ENCODE peak calls at places on chromosomes 12 and 14, in five cellular contexts. J is H1; E is HCT116; K is heart right ventricle; W is CD8-positive, alpha-beta T cell. S is an unnamed sample.

GRCh38 chr14:90456551-90456950 is 59.7 kb downstream of the CALM1 start:
- DNase-seq in E (no peak), J (no peak), K (no peak), W (no peak), S (no peak)

GRCh38 chr12:13661005-13661887 is 320.2 kb downstream of the GRIN2B start:
- DNase-seq in E (peak), W (no peak), J (peak), K (peak), S (peak)

GRCh38 chr14:101654051-101654450 is 92.8 kb downstream of the DIO3 start:
- DNase-seq in E (no peak), J (no peak), W (no peak), K (no peak), S (no peak)

GRCh38 chr12:112514926-112515642 is 96.3 kb downstream of the PTPN11 start:
- DNase-seq in W (no peak), J (no peak), E (no peak), K (no peak), S (no peak)

GRCh38 chr14:98666545-98666944 is 605.5 kb downstream of the BCL11B start:
- DNase-seq in K (no peak), J (no peak), E (no peak), W (no peak), S (no peak)

GRCh38 chr14:68103841-68104240 is 284.3 kb downstream of the RAD51B start:
- DNase-seq in K (no peak), W (no peak), J (no peak), E (no peak), S (no peak)

GRCh38 chr14:91318911-91319310 is 74.4 kb upstream of the GPR68 start:
- DNase-seq in K (no peak), W (no peak), E (no peak), J (no peak), S (no peak)

GRCh38 chr12:54961190-54961589 is 23.4 kb downstream of the TESPA1 start:
- DNase-seq in J (no peak), E (no peak), W (no peak), K (no peak), S (no peak)

GRCh38 chr14:92702441-92702918 is 45.9 kb downstream of the LGMN start:
- DNase-seq in E (no peak), K (no peak), J (no peak), W (no peak), S (no peak)

GRCh38 chr14:65846469-65846868 is 433.9 kb downstream of the FUT8 start:
- DNase-seq in W (no peak), K (no peak), E (no peak), J (no peak), S (no peak)

GRCh38 chr12:43349863-43350262 is 202.1 kb downstream of the ADAMTS20 start:
- DNase-seq in E (peak), J (no peak), W (no peak), K (no peak), S (no peak)

GRCh38 chr12:69873429-69873828 is 48.4 kb downstream of the MYRFL start:
- DNase-seq in J (no peak), K (no peak), W (no peak), E (no peak), S (no peak)

GRCh38 chr12:15590180-15590826 is 198.9 kb downstream of the EPS8 start:
- DNase-seq in W (peak), K (peak), E (peak), J (peak), S (peak)

GRCh38 chr12:45357547-45358417 is 141.9 kb downstream of the ANO6 start:
- DNase-seq in K (peak), W (no peak), E (no peak), J (no peak), S (no peak)

GRCh38 chr12:104250366-104251125 is 35.0 kb downstream of the TXNRD1 start:
- DNase-seq in W (no peak), E (no peak), J (no peak), K (no peak), S (no peak)

GRCh38 chr14:95328876-95329503 is 9.3 kb upstream of the CLMN start:
- DNase-seq in W (no peak), E (no peak), J (no peak), K (no peak), S (no peak)

GRCh38 chr12:1517007-1517406 is 77.4 kb downstream of the FBXL14 start:
- DNase-seq in J (peak), K (no peak), W (no peak), E (no peak), S (no peak)

GRCh38 chr14:33016611-33017010 is 77.9 kb downstream of the NPAS3 start:
- DNase-seq in E (no peak), W (no peak), K (no peak), J (no peak), S (no peak)

GRCh38 chr12:127162902-127163301 is 1104.1 kb upstream of the TMEM132C start:
- DNase-seq in J (no peak), W (peak), K (no peak), E (no peak), S (peak)

GRCh38 chr12:102816816-102817434 is 100.1 kb downstream of the PAH start:
- DNase-seq in J (no peak), E (peak), W (no peak), K (no peak), S (peak)

DNA sequence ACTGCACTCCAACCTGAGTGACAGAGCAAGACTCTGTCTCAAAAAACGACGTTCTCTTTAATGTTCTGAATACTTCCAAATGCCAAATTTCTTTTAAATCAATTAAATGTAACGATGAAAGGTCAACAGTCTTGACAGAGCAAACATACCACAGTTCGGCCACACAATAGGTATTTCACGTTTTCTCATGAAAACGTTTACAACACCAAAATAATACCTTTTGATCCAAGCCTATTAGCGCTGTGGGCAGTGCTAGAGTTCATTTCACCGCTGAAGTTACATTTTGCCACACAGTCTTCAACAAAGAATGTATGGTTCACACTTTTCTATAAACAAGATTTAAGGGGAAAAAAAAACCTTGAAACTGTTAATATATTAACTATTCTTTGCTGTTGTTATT is 122.1 kb downstream of the MED13L start:
- DNase-seq in K (no peak), J (no peak), W (no peak), E (no peak), S (no peak)
- H3K4me3 ChIP-seq in K (no peak), J (no peak), W (no peak), E (no peak), S (no peak)

GRCh38 chr12:51905507-51906438 is 1.5 kb upstream of the ACVRL1 start:
- DNase-seq in E (no peak), K (peak), J (no peak), W (no peak), S (no peak)

GRCh38 chr12:51907083-51907863 is at the start of gene ACVRL1:
- DNase-seq in K (no peak), W (no peak), E (no peak), J (no peak), S (no peak)

GRCh38 chr12:51906452-51907082 is 737 bp upstream of the ACVRL1 start:
- DNase-seq in E (no peak), W (no peak), J (no peak), K (no peak), S (no peak)

GRCh38 chr12:51907864-51908425 is 641 bp downstream of the ACVRL1 start:
- DNase-seq in J (no peak), W (no peak), E (no peak), K (no peak), S (no peak)

DNA sequence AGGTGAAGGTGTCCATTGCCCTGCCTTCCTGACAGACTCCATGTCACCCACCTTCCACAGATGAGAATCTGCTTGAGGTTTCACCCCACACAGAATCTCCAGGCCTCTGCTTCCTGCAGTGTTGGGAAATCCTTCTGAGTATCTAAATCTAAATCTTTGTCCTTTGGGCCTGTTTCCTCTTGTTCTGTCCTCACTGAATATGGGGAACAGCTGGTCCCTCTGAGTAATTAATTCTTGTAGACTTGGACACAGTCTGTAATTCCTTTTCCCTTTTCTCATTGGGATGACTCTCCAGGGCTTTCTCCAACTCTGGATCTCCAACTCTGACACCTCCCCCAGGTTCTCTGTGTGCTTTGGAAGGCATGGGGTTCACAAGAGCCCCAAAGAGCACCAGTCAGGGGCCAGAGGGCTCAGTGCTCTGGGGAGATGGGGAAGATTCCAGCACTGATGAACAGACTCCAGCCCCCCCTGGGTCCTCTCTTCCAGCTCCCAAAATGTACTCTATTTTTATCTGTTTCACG is 2.3 kb upstream of the ACVRL1 start:
- DNase-seq in K (no peak), J (no peak), W (no peak), E (no peak), S (no peak)
- H3K4me3 ChIP-seq in K (no peak), J (no peak), W (no peak), E (no peak), S (no peak)

GRCh38 chr12:7933255-7933726 is 2.7 kb downstream of the SLC2A3 start:
- DNase-seq in E (peak), J (peak), W (peak), K (peak), S (peak)
- H3K4me3 ChIP-seq in E (no peak), J (peak), W (peak), K (peak), S (peak)

GRCh38 chr12:110705309-110705708 is 16.4 kb upstream of the HVCN1 start:
- DNase-seq in K (no peak), J (no peak), W (no peak), E (no peak), S (no peak)
- H3K4me3 ChIP-seq in K (no peak), J (no peak), W (no peak), E (no peak), S (no peak)

GRCh38 chr14:75222208-75222701 is 45.8 kb upstream of the TMED10 start:
- DNase-seq in K (no peak), E (no peak), W (no peak), J (no peak), S (no peak)
- H3K4me3 ChIP-seq in K (no peak), E (no peak), W (no peak), J (no peak), S (no peak)

GRCh38 chr14:100065161-100065871 is at the start of gene EVL:
- DNase-seq in K (no peak), J (no peak), W (peak), E (no peak), S (no peak)
- H3K4me3 ChIP-seq in K (no peak), J (no peak), W (peak), E (no peak), S (no peak)

GRCh38 chr12:58421990-58422389 is 480.6 kb downstream of the ATP23 start:
- DNase-seq in J (no peak), W (no peak), K (no peak), E (no peak), S (no peak)

GRCh38 chr12:58420496-58420895 is 479.1 kb downstream of the ATP23 start:
- DNase-seq in E (no peak), K (no peak), J (no peak), W (no peak), S (peak)

GRCh38 chr12:58424735-58425379 is 483.5 kb downstream of the ATP23 start:
- DNase-seq in K (no peak), W (no peak), E (no peak), J (no peak), S (no peak)

GRCh38 chr12:58419905-58420304 is 478.5 kb downstream of the ATP23 start:
- DNase-seq in J (no peak), W (no peak), K (no peak), E (no peak), S (no peak)

GRCh38 chr12:58425481-58426392 is 484.4 kb downstream of the ATP23 start:
- DNase-seq in J (no peak), K (no peak), E (peak), W (no peak), S (peak)
- H3K4me3 ChIP-seq in J (no peak), K (no peak), E (no peak), W (no peak), S (peak)

GRCh38 chr14:103870144-103870876 is 22.9 kb upstream of the PPP1R13B start:
- DNase-seq in W (no peak), J (no peak), K (no peak), E (no peak), S (no peak)

GRCh38 chr14:103867523-103867953 is 20.2 kb upstream of the PPP1R13B start:
- DNase-seq in E (no peak), J (peak), W (no peak), K (peak), S (no peak)

GRCh38 chr14:103867020-103867419 is 19.6 kb upstream of the PPP1R13B start:
- DNase-seq in E (no peak), J (no peak), W (no peak), K (no peak), S (no peak)

GRCh38 chr14:103869406-103870143 is 22.2 kb upstream of the PPP1R13B start:
- DNase-seq in E (no peak), J (peak), W (no peak), K (no peak), S (no peak)

DNA sequence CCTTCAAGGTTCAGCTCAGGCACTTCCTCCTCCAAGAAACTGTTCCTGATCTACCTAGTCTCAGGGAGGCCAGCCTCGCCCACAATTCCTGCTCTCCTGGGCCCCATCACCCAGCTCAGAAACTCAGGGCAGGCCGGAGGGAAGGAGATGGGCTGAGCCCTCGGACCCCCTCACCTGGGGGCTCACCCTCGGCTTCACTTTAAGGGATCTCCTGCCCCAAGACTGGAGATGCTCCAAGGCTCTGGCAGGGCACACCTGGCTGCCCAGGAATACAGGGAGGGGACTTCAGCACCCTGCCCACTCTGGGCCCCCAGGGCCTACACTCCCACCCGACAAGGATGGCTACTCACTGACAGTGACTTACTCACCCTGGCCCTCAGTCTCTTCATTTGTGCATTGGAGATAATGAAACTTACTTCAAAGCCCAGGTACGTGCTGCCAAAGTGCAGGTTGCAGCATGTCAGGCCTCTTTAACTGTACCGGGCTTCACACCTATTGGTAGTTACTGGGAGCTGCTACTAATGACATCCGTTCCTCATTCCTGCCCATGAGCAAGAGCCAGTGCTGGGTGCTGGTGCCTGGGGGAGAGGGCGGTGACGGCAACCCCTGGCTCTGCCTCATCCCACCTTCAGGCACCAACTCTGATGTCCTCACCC is 21.0 kb upstream of the PPP1R13B start:
- DNase-seq in E (no peak), J (no peak), K (no peak), W (no peak), S (no peak)
- H3K4me3 ChIP-seq in E (no peak), J (no peak), K (no peak), W (no peak), S (no peak)

GRCh38 chr12:98515368-98516183 is at the start of gene TMPO:
- DNase-seq in W (peak), E (peak), J (peak), K (peak), S (peak)

GRCh38 chr12:98514984-98515367 is 414 bp upstream of the TMPO start:
- DNase-seq in J (no peak), W (no peak), K (no peak), E (no peak), S (no peak)

GRCh38 chr12:98509063-98509462 is 6.3 kb upstream of the TMPO start:
- DNase-seq in W (no peak), J (peak), K (no peak), E (no peak), S (no peak)

GRCh38 chr12:98516184-98516873 is 939 bp downstream of the TMPO start:
- DNase-seq in J (peak), E (peak), W (peak), K (peak), S (peak)

DNA sequence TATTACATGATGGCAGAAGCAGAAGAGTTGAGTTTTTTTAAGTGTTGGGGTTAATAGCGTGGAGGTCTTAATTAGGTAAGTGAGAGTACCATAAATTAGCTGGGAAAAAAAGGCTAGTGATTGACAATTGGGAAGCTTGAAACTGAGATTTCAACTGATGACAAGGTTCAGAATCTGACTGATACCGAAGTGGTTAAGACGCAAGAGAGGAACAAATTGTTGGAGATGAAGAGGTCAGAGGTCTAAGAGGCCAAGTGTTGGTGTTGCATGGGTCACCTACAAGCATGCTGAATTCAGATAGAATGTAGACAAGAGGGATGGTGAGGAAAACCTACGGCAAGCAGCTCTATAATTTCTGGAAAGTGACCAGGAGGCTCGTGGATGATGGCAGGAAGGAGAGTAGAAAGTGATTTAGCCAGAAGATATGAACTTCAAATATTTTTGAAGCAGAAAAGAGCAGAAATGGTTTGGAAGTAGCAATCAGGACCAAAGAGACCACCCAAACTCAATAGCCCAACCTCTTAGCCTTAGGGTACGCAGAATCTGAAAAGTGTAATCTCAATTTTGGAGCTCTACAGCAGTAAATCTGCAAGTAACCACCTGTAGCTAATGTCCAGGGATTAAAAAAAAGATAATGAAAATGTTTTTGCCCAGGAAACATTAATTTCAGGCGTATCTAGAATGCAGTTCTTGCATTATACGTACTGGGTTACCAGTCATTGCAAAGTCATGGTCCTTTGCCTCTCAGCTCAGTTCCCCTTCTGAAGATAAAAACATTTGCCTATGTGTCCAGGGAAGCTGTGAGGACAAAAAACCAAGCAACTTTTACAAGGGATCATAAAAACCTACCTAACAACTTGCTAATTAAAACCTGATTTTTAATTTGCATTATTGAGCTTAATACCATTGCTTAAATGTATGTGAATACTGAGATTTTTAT is 1.7 kb upstream of the TMPO start:
- DNase-seq in E (no peak), W (no peak), K (no peak), J (no peak), S (no peak)
- H3K4me3 ChIP-seq in E (peak), W (no peak), K (no peak), J (peak), S (peak)

GRCh38 chr12:56522486-56523193 is 1.0 kb downstream of the RBMS2 start:
- DNase-seq in E (no peak), J (no peak), K (no peak), W (no peak), S (no peak)
- H3K4me3 ChIP-seq in E (peak), J (peak), K (peak), W (no peak), S (peak)

S was measured in HFF-Myc.